ENCODE peak calls at places on chromosome 21, in nine cellular contexts. One of them, this sample, is unnamed.
A peak's percentile ranks its signal among the peaks of the same experiment; 100 is the strongest.

GRCh38 chr21:46457801-46458314 is 833 bp upstream of the DIP2A start:
- DNase-seq in MCF 10A: peak; percentile 42
- DNase-seq in fibroblast of the conjunctiva: no peak
- DNase-seq in HFFc6: peak; percentile 43
- DNase-seq in activated CD8-positive, alpha-beta memory T cell treated with anti-CD3 and anti-CD28 coated beads, Interleukin-2, amount 50 U/mL, for 48 hours: no peak
- DNase-seq in RWPE1: peak; percentile 41
- DNase-seq in T-helper 17 cell: no peak
- DNase-seq in stimulated activated CD8-positive, alpha-beta memory T cell treated with anti-CD3 and anti-CD28 coated beads, Interleukin-12 subunit alpha, Interleukin-12 subunit beta, amount 100 ng/mL, for 4 hours: no peak
- DNase-seq in GM03348: peak; percentile 38
- DNase-seq in this sample: no peak

GRCh38 chr21:30391615-30392014 is 4.2 kb upstream of the KRTAP13-1 start:
- DNase-seq in MCF 10A: no peak
- DNase-seq in fibroblast of the conjunctiva: no peak
- DNase-seq in HFFc6: no peak
- DNase-seq in activated CD8-positive, alpha-beta memory T cell treated with anti-CD3 and anti-CD28 coated beads, Interleukin-2, amount 50 U/mL, for 48 hours: no peak
- DNase-seq in RWPE1: no peak
- DNase-seq in T-helper 17 cell: no peak
- DNase-seq in stimulated activated CD8-positive, alpha-beta memory T cell treated with anti-CD3 and anti-CD28 coated beads, Interleukin-12 subunit alpha, Interleukin-12 subunit beta, amount 100 ng/mL, for 4 hours: no peak
- DNase-seq in GM03348: no peak
- DNase-seq in this sample: no peak

GRCh38 chr21:39675595-39675994 is 62.9 kb downstream of the B3GALT5 start:
- DNase-seq in MCF 10A: no peak
- DNase-seq in fibroblast of the conjunctiva: no peak
- DNase-seq in HFFc6: no peak
- DNase-seq in activated CD8-positive, alpha-beta memory T cell treated with anti-CD3 and anti-CD28 coated beads, Interleukin-2, amount 50 U/mL, for 48 hours: no peak
- DNase-seq in RWPE1: no peak
- DNase-seq in T-helper 17 cell: no peak
- DNase-seq in stimulated activated CD8-positive, alpha-beta memory T cell treated with anti-CD3 and anti-CD28 coated beads, Interleukin-12 subunit alpha, Interleukin-12 subunit beta, amount 100 ng/mL, for 4 hours: no peak
- DNase-seq in GM03348: no peak
- DNase-seq in this sample: no peak

GRCh38 chr21:17387030-17387617 is 125.7 kb upstream of the CXADR start:
- DNase-seq in MCF 10A: peak; percentile 77
- DNase-seq in fibroblast of the conjunctiva: peak; percentile 35
- DNase-seq in HFFc6: peak; percentile 57
- DNase-seq in activated CD8-positive, alpha-beta memory T cell treated with anti-CD3 and anti-CD28 coated beads, Interleukin-2, amount 50 U/mL, for 48 hours: peak; percentile 57
- DNase-seq in RWPE1: peak; percentile 36
- DNase-seq in T-helper 17 cell: peak; percentile 27
- DNase-seq in stimulated activated CD8-positive, alpha-beta memory T cell treated with anti-CD3 and anti-CD28 coated beads, Interleukin-12 subunit alpha, Interleukin-12 subunit beta, amount 100 ng/mL, for 4 hours: no peak
- DNase-seq in GM03348: peak; percentile 64
- DNase-seq in this sample: peak; percentile 1

GRCh38 chr21:33542640-33543504 is at the start of gene SON:
- DNase-seq in MCF 10A: peak; percentile 99
- DNase-seq in fibroblast of the conjunctiva: peak; percentile 98
- DNase-seq in HFFc6: peak; percentile 99
- DNase-seq in activated CD8-positive, alpha-beta memory T cell treated with anti-CD3 and anti-CD28 coated beads, Interleukin-2, amount 50 U/mL, for 48 hours: peak; percentile 96
- DNase-seq in RWPE1: peak; percentile 97
- DNase-seq in T-helper 17 cell: peak; percentile 94
- DNase-seq in stimulated activated CD8-positive, alpha-beta memory T cell treated with anti-CD3 and anti-CD28 coated beads, Interleukin-12 subunit alpha, Interleukin-12 subunit beta, amount 100 ng/mL, for 4 hours: peak; percentile 93
- DNase-seq in GM03348: peak; percentile 99
- DNase-seq in this sample: peak; percentile 97

GRCh38 chr21:29349702-29350101 is 51.0 kb downstream of the BACH1 start:
- DNase-seq in MCF 10A: no peak
- DNase-seq in fibroblast of the conjunctiva: no peak
- DNase-seq in HFFc6: no peak
- DNase-seq in activated CD8-positive, alpha-beta memory T cell treated with anti-CD3 and anti-CD28 coated beads, Interleukin-2, amount 50 U/mL, for 48 hours: no peak
- DNase-seq in RWPE1: no peak
- DNase-seq in T-helper 17 cell: no peak
- DNase-seq in stimulated activated CD8-positive, alpha-beta memory T cell treated with anti-CD3 and anti-CD28 coated beads, Interleukin-12 subunit alpha, Interleukin-12 subunit beta, amount 100 ng/mL, for 4 hours: no peak
- DNase-seq in GM03348: no peak
- DNase-seq in this sample: no peak

GRCh38 chr21:42066521-42066920 is 4.6 kb upstream of the UMODL1 start:
- DNase-seq in MCF 10A: no peak
- DNase-seq in fibroblast of the conjunctiva: no peak
- DNase-seq in HFFc6: no peak
- DNase-seq in activated CD8-positive, alpha-beta memory T cell treated with anti-CD3 and anti-CD28 coated beads, Interleukin-2, amount 50 U/mL, for 48 hours: no peak
- DNase-seq in RWPE1: no peak
- DNase-seq in T-helper 17 cell: no peak
- DNase-seq in stimulated activated CD8-positive, alpha-beta memory T cell treated with anti-CD3 and anti-CD28 coated beads, Interleukin-12 subunit alpha, Interleukin-12 subunit beta, amount 100 ng/mL, for 4 hours: no peak
- DNase-seq in GM03348: no peak
- DNase-seq in this sample: no peak

GRCh38 chr21:34154878-34155277 is 81.5 kb downstream of the MRPS6 start:
- DNase-seq in MCF 10A: no peak
- DNase-seq in fibroblast of the conjunctiva: no peak
- DNase-seq in HFFc6: no peak
- DNase-seq in activated CD8-positive, alpha-beta memory T cell treated with anti-CD3 and anti-CD28 coated beads, Interleukin-2, amount 50 U/mL, for 48 hours: no peak
- DNase-seq in RWPE1: no peak
- DNase-seq in T-helper 17 cell: no peak
- DNase-seq in stimulated activated CD8-positive, alpha-beta memory T cell treated with anti-CD3 and anti-CD28 coated beads, Interleukin-12 subunit alpha, Interleukin-12 subunit beta, amount 100 ng/mL, for 4 hours: no peak
- DNase-seq in GM03348: no peak
- DNase-seq in this sample: no peak

GRCh38 chr21:34813266-34813886 is 144.6 kb downstream of the CLIC6 start:
- DNase-seq in MCF 10A: peak; percentile 98
- DNase-seq in fibroblast of the conjunctiva: no peak
- DNase-seq in HFFc6: peak; percentile 67
- DNase-seq in activated CD8-positive, alpha-beta memory T cell treated with anti-CD3 and anti-CD28 coated beads, Interleukin-2, amount 50 U/mL, for 48 hours: no peak
- DNase-seq in RWPE1: peak; percentile 90
- DNase-seq in T-helper 17 cell: no peak
- DNase-seq in stimulated activated CD8-positive, alpha-beta memory T cell treated with anti-CD3 and anti-CD28 coated beads, Interleukin-12 subunit alpha, Interleukin-12 subunit beta, amount 100 ng/mL, for 4 hours: no peak
- DNase-seq in GM03348: no peak
- DNase-seq in this sample: no peak

GRCh38 chr21:32256873-32257620 is 21.8 kb downstream of the MIS18A start:
- DNase-seq in MCF 10A: peak; percentile 78
- DNase-seq in fibroblast of the conjunctiva: peak; percentile 90
- DNase-seq in HFFc6: peak; percentile 91
- DNase-seq in activated CD8-positive, alpha-beta memory T cell treated with anti-CD3 and anti-CD28 coated beads, Interleukin-2, amount 50 U/mL, for 48 hours: no peak
- DNase-seq in RWPE1: peak; percentile 67
- DNase-seq in T-helper 17 cell: no peak
- DNase-seq in stimulated activated CD8-positive, alpha-beta memory T cell treated with anti-CD3 and anti-CD28 coated beads, Interleukin-12 subunit alpha, Interleukin-12 subunit beta, amount 100 ng/mL, for 4 hours: no peak
- DNase-seq in GM03348: peak; percentile 85
- DNase-seq in this sample: no peak

GRCh38 chr21:25639167-25639921 is at the start of gene JAM2:
- DNase-seq in MCF 10A: peak; percentile 13
- DNase-seq in fibroblast of the conjunctiva: peak; percentile 12
- DNase-seq in HFFc6: no peak
- DNase-seq in activated CD8-positive, alpha-beta memory T cell treated with anti-CD3 and anti-CD28 coated beads, Interleukin-2, amount 50 U/mL, for 48 hours: peak; percentile 76
- DNase-seq in RWPE1: no peak
- DNase-seq in T-helper 17 cell: peak; percentile 17
- DNase-seq in stimulated activated CD8-positive, alpha-beta memory T cell treated with anti-CD3 and anti-CD28 coated beads, Interleukin-12 subunit alpha, Interleukin-12 subunit beta, amount 100 ng/mL, for 4 hours: peak; percentile 35
- DNase-seq in GM03348: peak; percentile 52
- DNase-seq in this sample: peak; percentile 8

GRCh38 chr21:43619856-43620255 is 39.4 kb downstream of the HSF2BP start:
- DNase-seq in MCF 10A: peak; percentile 23
- DNase-seq in fibroblast of the conjunctiva: no peak
- DNase-seq in HFFc6: no peak
- DNase-seq in activated CD8-positive, alpha-beta memory T cell treated with anti-CD3 and anti-CD28 coated beads, Interleukin-2, amount 50 U/mL, for 48 hours: no peak
- DNase-seq in RWPE1: no peak
- DNase-seq in T-helper 17 cell: no peak
- DNase-seq in stimulated activated CD8-positive, alpha-beta memory T cell treated with anti-CD3 and anti-CD28 coated beads, Interleukin-12 subunit alpha, Interleukin-12 subunit beta, amount 100 ng/mL, for 4 hours: no peak
- DNase-seq in GM03348: no peak
- DNase-seq in this sample: no peak

GRCh38 chr21:42245348-42246185 is 26.6 kb downstream of the ABCG1 start:
- DNase-seq in MCF 10A: no peak
- DNase-seq in fibroblast of the conjunctiva: no peak
- DNase-seq in HFFc6: no peak
- DNase-seq in activated CD8-positive, alpha-beta memory T cell treated with anti-CD3 and anti-CD28 coated beads, Interleukin-2, amount 50 U/mL, for 48 hours: no peak
- DNase-seq in RWPE1: no peak
- DNase-seq in T-helper 17 cell: no peak
- DNase-seq in stimulated activated CD8-positive, alpha-beta memory T cell treated with anti-CD3 and anti-CD28 coated beads, Interleukin-12 subunit alpha, Interleukin-12 subunit beta, amount 100 ng/mL, for 4 hours: no peak
- DNase-seq in GM03348: no peak
- DNase-seq in this sample: no peak

GRCh38 chr21:38434913-38435533 is 63.3 kb downstream of the ERG start:
- DNase-seq in MCF 10A: peak; percentile 45
- DNase-seq in fibroblast of the conjunctiva: peak; percentile 14
- DNase-seq in HFFc6: peak; percentile 28
- DNase-seq in activated CD8-positive, alpha-beta memory T cell treated with anti-CD3 and anti-CD28 coated beads, Interleukin-2, amount 50 U/mL, for 48 hours: no peak
- DNase-seq in RWPE1: peak; percentile 24
- DNase-seq in T-helper 17 cell: no peak
- DNase-seq in stimulated activated CD8-positive, alpha-beta memory T cell treated with anti-CD3 and anti-CD28 coated beads, Interleukin-12 subunit alpha, Interleukin-12 subunit beta, amount 100 ng/mL, for 4 hours: no peak
- DNase-seq in GM03348: peak; percentile 70
- DNase-seq in this sample: no peak

GRCh38 chr21:38448619-38449186 is 49.6 kb downstream of the ERG start:
- DNase-seq in MCF 10A: no peak
- DNase-seq in fibroblast of the conjunctiva: peak; percentile 39
- DNase-seq in HFFc6: no peak
- DNase-seq in activated CD8-positive, alpha-beta memory T cell treated with anti-CD3 and anti-CD28 coated beads, Interleukin-2, amount 50 U/mL, for 48 hours: no peak
- DNase-seq in RWPE1: no peak
- DNase-seq in T-helper 17 cell: no peak
- DNase-seq in stimulated activated CD8-positive, alpha-beta memory T cell treated with anti-CD3 and anti-CD28 coated beads, Interleukin-12 subunit alpha, Interleukin-12 subunit beta, amount 100 ng/mL, for 4 hours: no peak
- DNase-seq in GM03348: peak; percentile 63
- DNase-seq in this sample: no peak

GRCh38 chr21:15210235-15210678 is 145.5 kb upstream of the NRIP1 start:
- DNase-seq in MCF 10A: peak; percentile 99
- DNase-seq in fibroblast of the conjunctiva: peak; percentile 22
- DNase-seq in HFFc6: no peak
- DNase-seq in activated CD8-positive, alpha-beta memory T cell treated with anti-CD3 and anti-CD28 coated beads, Interleukin-2, amount 50 U/mL, for 48 hours: no peak
- DNase-seq in RWPE1: peak; percentile 87
- DNase-seq in T-helper 17 cell: no peak
- DNase-seq in stimulated activated CD8-positive, alpha-beta memory T cell treated with anti-CD3 and anti-CD28 coated beads, Interleukin-12 subunit alpha, Interleukin-12 subunit beta, amount 100 ng/mL, for 4 hours: no peak
- DNase-seq in GM03348: no peak
- DNase-seq in this sample: no peak

GRCh38 chr21:32389337-32390015 is 3.3 kb downstream of the URB1 start:
- DNase-seq in MCF 10A: no peak
- DNase-seq in fibroblast of the conjunctiva: no peak
- DNase-seq in HFFc6: peak; percentile 56
- DNase-seq in activated CD8-positive, alpha-beta memory T cell treated with anti-CD3 and anti-CD28 coated beads, Interleukin-2, amount 50 U/mL, for 48 hours: no peak
- DNase-seq in RWPE1: no peak
- DNase-seq in T-helper 17 cell: no peak
- DNase-seq in stimulated activated CD8-positive, alpha-beta memory T cell treated with anti-CD3 and anti-CD28 coated beads, Interleukin-12 subunit alpha, Interleukin-12 subunit beta, amount 100 ng/mL, for 4 hours: no peak
- DNase-seq in GM03348: peak; percentile 76
- DNase-seq in this sample: no peak

GRCh38 chr21:43744725-43745124 is 25.8 kb downstream of the PDXK start:
- DNase-seq in MCF 10A: no peak
- DNase-seq in fibroblast of the conjunctiva: no peak
- DNase-seq in HFFc6: no peak
- DNase-seq in activated CD8-positive, alpha-beta memory T cell treated with anti-CD3 and anti-CD28 coated beads, Interleukin-2, amount 50 U/mL, for 48 hours: no peak
- DNase-seq in RWPE1: no peak
- DNase-seq in T-helper 17 cell: no peak
- DNase-seq in stimulated activated CD8-positive, alpha-beta memory T cell treated with anti-CD3 and anti-CD28 coated beads, Interleukin-12 subunit alpha, Interleukin-12 subunit beta, amount 100 ng/mL, for 4 hours: no peak
- DNase-seq in GM03348: no peak
- DNase-seq in this sample: no peak

GRCh38 chr21:42534901-42535378 is 21.3 kb downstream of the SLC37A1 start:
- DNase-seq in MCF 10A: no peak
- DNase-seq in fibroblast of the conjunctiva: no peak
- DNase-seq in HFFc6: no peak
- DNase-seq in activated CD8-positive, alpha-beta memory T cell treated with anti-CD3 and anti-CD28 coated beads, Interleukin-2, amount 50 U/mL, for 48 hours: peak; percentile 46
- DNase-seq in RWPE1: no peak
- DNase-seq in T-helper 17 cell: no peak
- DNase-seq in stimulated activated CD8-positive, alpha-beta memory T cell treated with anti-CD3 and anti-CD28 coated beads, Interleukin-12 subunit alpha, Interleukin-12 subunit beta, amount 100 ng/mL, for 4 hours: no peak
- DNase-seq in GM03348: no peak
- DNase-seq in this sample: no peak

GRCh38 chr21:42010507-42011493 is 640 bp upstream of the ZBTB21 start:
- DNase-seq in MCF 10A: peak; percentile 5
- DNase-seq in fibroblast of the conjunctiva: no peak
- DNase-seq in HFFc6: no peak
- DNase-seq in activated CD8-positive, alpha-beta memory T cell treated with anti-CD3 and anti-CD28 coated beads, Interleukin-2, amount 50 U/mL, for 48 hours: peak; percentile 67
- DNase-seq in RWPE1: peak; percentile 12
- DNase-seq in T-helper 17 cell: no peak
- DNase-seq in stimulated activated CD8-positive, alpha-beta memory T cell treated with anti-CD3 and anti-CD28 coated beads, Interleukin-12 subunit alpha, Interleukin-12 subunit beta, amount 100 ng/mL, for 4 hours: peak; percentile 10
- DNase-seq in GM03348: peak; percentile 31
- DNase-seq in this sample: peak; percentile 13

GRCh38 chr21:31945116-31945515 is 72.3 kb downstream of the HUNK start:
- DNase-seq in MCF 10A: no peak
- DNase-seq in fibroblast of the conjunctiva: no peak
- DNase-seq in HFFc6: no peak
- DNase-seq in activated CD8-positive, alpha-beta memory T cell treated with anti-CD3 and anti-CD28 coated beads, Interleukin-2, amount 50 U/mL, for 48 hours: no peak
- DNase-seq in RWPE1: no peak
- DNase-seq in T-helper 17 cell: no peak
- DNase-seq in stimulated activated CD8-positive, alpha-beta memory T cell treated with anti-CD3 and anti-CD28 coated beads, Interleukin-12 subunit alpha, Interleukin-12 subunit beta, amount 100 ng/mL, for 4 hours: no peak
- DNase-seq in GM03348: no peak
- DNase-seq in this sample: no peak

GRCh38 chr21:38875694-38876492 is 70.2 kb downstream of the ETS2 start:
- DNase-seq in MCF 10A: peak; percentile 83
- DNase-seq in fibroblast of the conjunctiva: no peak
- DNase-seq in HFFc6: no peak
- DNase-seq in activated CD8-positive, alpha-beta memory T cell treated with anti-CD3 and anti-CD28 coated beads, Interleukin-2, amount 50 U/mL, for 48 hours: no peak
- DNase-seq in RWPE1: no peak
- DNase-seq in T-helper 17 cell: no peak
- DNase-seq in stimulated activated CD8-positive, alpha-beta memory T cell treated with anti-CD3 and anti-CD28 coated beads, Interleukin-12 subunit alpha, Interleukin-12 subunit beta, amount 100 ng/mL, for 4 hours: no peak
- DNase-seq in GM03348: peak; percentile 63
- DNase-seq in this sample: no peak

GRCh38 chr21:33551664-33552063 is 8.8 kb downstream of the SON start:
- DNase-seq in MCF 10A: no peak
- DNase-seq in fibroblast of the conjunctiva: no peak
- DNase-seq in HFFc6: no peak
- DNase-seq in activated CD8-positive, alpha-beta memory T cell treated with anti-CD3 and anti-CD28 coated beads, Interleukin-2, amount 50 U/mL, for 48 hours: no peak
- DNase-seq in RWPE1: no peak
- DNase-seq in T-helper 17 cell: no peak
- DNase-seq in stimulated activated CD8-positive, alpha-beta memory T cell treated with anti-CD3 and anti-CD28 coated beads, Interleukin-12 subunit alpha, Interleukin-12 subunit beta, amount 100 ng/mL, for 4 hours: no peak
- DNase-seq in GM03348: no peak
- DNase-seq in this sample: no peak

GRCh38 chr21:44572959-44573583 is 458 bp upstream of the KRTAP10-4 start:
- DNase-seq in MCF 10A: no peak
- DNase-seq in fibroblast of the conjunctiva: no peak
- DNase-seq in HFFc6: peak; percentile 25
- DNase-seq in activated CD8-positive, alpha-beta memory T cell treated with anti-CD3 and anti-CD28 coated beads, Interleukin-2, amount 50 U/mL, for 48 hours: no peak
- DNase-seq in RWPE1: no peak
- DNase-seq in T-helper 17 cell: no peak
- DNase-seq in stimulated activated CD8-positive, alpha-beta memory T cell treated with anti-CD3 and anti-CD28 coated beads, Interleukin-12 subunit alpha, Interleukin-12 subunit beta, amount 100 ng/mL, for 4 hours: no peak
- DNase-seq in GM03348: no peak
- DNase-seq in this sample: no peak

GRCh38 chr21:18041012-18041411 is 203.6 kb upstream of the CHODL start:
- DNase-seq in MCF 10A: peak; percentile 73
- DNase-seq in fibroblast of the conjunctiva: no peak
- DNase-seq in HFFc6: no peak
- DNase-seq in activated CD8-positive, alpha-beta memory T cell treated with anti-CD3 and anti-CD28 coated beads, Interleukin-2, amount 50 U/mL, for 48 hours: no peak
- DNase-seq in RWPE1: no peak
- DNase-seq in T-helper 17 cell: no peak
- DNase-seq in stimulated activated CD8-positive, alpha-beta memory T cell treated with anti-CD3 and anti-CD28 coated beads, Interleukin-12 subunit alpha, Interleukin-12 subunit beta, amount 100 ng/mL, for 4 hours: no peak
- DNase-seq in GM03348: no peak
- DNase-seq in this sample: no peak

GRCh38 chr21:45721656-45722055 is 78.1 kb downstream of the PCBP3 start:
- DNase-seq in MCF 10A: no peak
- DNase-seq in fibroblast of the conjunctiva: no peak
- DNase-seq in HFFc6: no peak
- DNase-seq in activated CD8-positive, alpha-beta memory T cell treated with anti-CD3 and anti-CD28 coated beads, Interleukin-2, amount 50 U/mL, for 48 hours: no peak
- DNase-seq in RWPE1: no peak
- DNase-seq in T-helper 17 cell: no peak
- DNase-seq in stimulated activated CD8-positive, alpha-beta memory T cell treated with anti-CD3 and anti-CD28 coated beads, Interleukin-12 subunit alpha, Interleukin-12 subunit beta, amount 100 ng/mL, for 4 hours: no peak
- DNase-seq in GM03348: no peak
- DNase-seq in this sample: no peak

GRCh38 chr21:16304189-16304588 is 574.4 kb downstream of the USP25 start:
- DNase-seq in MCF 10A: no peak
- DNase-seq in fibroblast of the conjunctiva: no peak
- DNase-seq in HFFc6: no peak
- DNase-seq in activated CD8-positive, alpha-beta memory T cell treated with anti-CD3 and anti-CD28 coated beads, Interleukin-2, amount 50 U/mL, for 48 hours: no peak
- DNase-seq in RWPE1: no peak
- DNase-seq in T-helper 17 cell: no peak
- DNase-seq in stimulated activated CD8-positive, alpha-beta memory T cell treated with anti-CD3 and anti-CD28 coated beads, Interleukin-12 subunit alpha, Interleukin-12 subunit beta, amount 100 ng/mL, for 4 hours: no peak
- DNase-seq in GM03348: no peak
- DNase-seq in this sample: no peak

GRCh38 chr21:15781986-15782385 is 52.2 kb downstream of the USP25 start:
- DNase-seq in MCF 10A: no peak
- DNase-seq in fibroblast of the conjunctiva: no peak
- DNase-seq in HFFc6: no peak
- DNase-seq in activated CD8-positive, alpha-beta memory T cell treated with anti-CD3 and anti-CD28 coated beads, Interleukin-2, amount 50 U/mL, for 48 hours: no peak
- DNase-seq in RWPE1: no peak
- DNase-seq in T-helper 17 cell: no peak
- DNase-seq in stimulated activated CD8-positive, alpha-beta memory T cell treated with anti-CD3 and anti-CD28 coated beads, Interleukin-12 subunit alpha, Interleukin-12 subunit beta, amount 100 ng/mL, for 4 hours: no peak
- DNase-seq in GM03348: no peak
- DNase-seq in this sample: no peak